ENCODE peak calls at places on chromosome 15, in ten cellular contexts. W is CD4-positive, CD25-positive, alpha-beta regulatory T cell; A is CD8-positive, alpha-beta T cell; H is left ventricle myocardium inferior; K is endodermal cell; C is suprapubic skin; R is transverse colon; S is psoas muscle; M is esophagus muscularis mucosa; T is heart right ventricle. B is an unnamed sample. For H3K4me1, the result is how much of the 10 kb centered on the place peaks cover.

GRCh38 chr15:58551764-58552504 is 120.1 kb downstream of the LIPC start:
- DNase-seq in S (no peak), T (no peak), M (no peak), W (no peak), A (no peak), K (peak), C (no peak), R (peak), H (no peak), B (no peak)

GRCh38 chr15:70141376-70142071 is 43.8 kb upstream of the TLE3 start:
- DNase-seq in K (no peak), H (no peak), A (no peak), W (no peak), R (no peak), C (no peak), M (no peak), T (no peak), S (no peak), B (no peak)

GRCh38 chr15:75685195-75685594 is 27.5 kb downstream of the CSPG4 start:
- DNase-seq in A (no peak), T (no peak), M (no peak), W (no peak), R (no peak), S (no peak), C (no peak), K (no peak), H (no peak), B (no peak)

GRCh38 chr15:80456517-80457497 is 52.6 kb downstream of the ARNT2 start:
- DNase-seq in S (no peak), W (no peak), T (no peak), H (no peak), R (no peak), K (no peak), C (no peak), M (no peak), A (no peak), B (no peak)

GRCh38 chr15:95059346-95059905 is 828.1 kb downstream of the MCTP2 start:
- DNase-seq in C (no peak), S (no peak), H (no peak), M (no peak), A (no peak), W (no peak), T (no peak), R (no peak), K (no peak), B (no peak)

GRCh38 chr15:78319588-78319987 is 20.2 kb upstream of the SKIC8 start:
- DNase-seq in C (no peak), W (no peak), H (no peak), K (no peak), R (no peak), S (no peak), A (no peak), M (no peak), T (no peak), B (peak)

GRCh38 chr15:74552761-74553441 is 11.9 kb downstream of the ARID3B start:
- DNase-seq in R (no peak), H (no peak), C (no peak), T (no peak), M (no peak), K (no peak), W (peak), S (no peak), A (no peak), B (no peak)

GRCh38 chr15:78637776-78638435 is 3.1 kb downstream of the CHRNB4 start:
- DNase-seq in W (no peak), M (no peak), H (no peak), C (no peak), T (no peak), A (no peak), K (no peak), S (no peak), R (no peak), B (no peak)

GRCh38 chr15:80703965-80704364 is 8.9 kb downstream of the ABHD17C start:
- DNase-seq in H (no peak), K (no peak), W (no peak), T (no peak), R (no peak), A (no peak), M (no peak), S (no peak), C (no peak), B (no peak)

GRCh38 chr15:94909510-94909909 is 678.1 kb downstream of the MCTP2 start:
- DNase-seq in H (no peak), M (no peak), S (no peak), A (no peak), W (no peak), C (no peak), T (no peak), R (no peak), K (no peak), B (no peak)

GRCh38 chr15:58684751-58685150 is 64.8 kb downstream of the ADAM10 start:
- DNase-seq in W (no peak), C (no peak), S (no peak), R (no peak), T (no peak), K (no peak), A (no peak), M (no peak), H (no peak), B (no peak)

GRCh38 chr15:89999676-90000174 is 1.4 kb upstream of the ZNF710 start:
- DNase-seq in S (peak), H (no peak), R (peak), K (peak), T (peak), A (no peak), W (no peak), C (peak), M (no peak), B (no peak)

GRCh38 chr15:64665179-64665578 is 110.2 kb downstream of the RBPMS2 start:
- DNase-seq in S (no peak), A (no peak), K (no peak), H (no peak), R (no peak), W (no peak), M (no peak), T (no peak), C (no peak), B (no peak)

GRCh38 chr15:95958417-95958816 is 372.1 kb upstream of the NR2F2 start:
- DNase-seq in A (no peak), W (no peak), R (no peak), K (no peak), M (no peak), H (no peak), S (no peak), C (no peak), T (no peak), B (no peak)

GRCh38 chr15:42077680-42078079 is 16.7 kb downstream of the PLA2G4D start:
- DNase-seq in S (no peak), T (no peak), R (no peak), M (no peak), A (no peak), H (no peak), K (no peak), W (no peak), C (no peak), B (no peak)

GRCh38 chr15:25345943-25346342 is 92.9 kb downstream of the UBE3A start:
- DNase-seq in W (no peak), C (no peak), K (peak), A (no peak), S (peak), M (no peak), R (no peak), H (peak), T (peak), B (peak)

GRCh38 chr15:25391971-25392733 is 46.7 kb downstream of the UBE3A start:
- DNase-seq in T (no peak), S (no peak), K (no peak), W (no peak), R (no peak), C (no peak), H (no peak), M (no peak), A (no peak), B (no peak)

GRCh38 chr15:70203981-70204560 is 106.4 kb upstream of the TLE3 start:
- DNase-seq in H (no peak), R (no peak), K (no peak), A (no peak), M (no peak), S (no peak), W (no peak), T (no peak), C (no peak), B (no peak)

GRCh38 chr15:80484312-80484981 is 80.3 kb downstream of the ARNT2 start:
- DNase-seq in C (no peak), R (no peak), H (no peak), T (no peak), A (no peak), M (no peak), S (no peak), K (no peak), W (no peak), B (no peak)

GRCh38 chr15:40567111-40567510 is 2.0 kb upstream of the RPUSD2 start:
- DNase-seq in S (no peak), C (no peak), A (no peak), K (peak), T (no peak), R (no peak), H (no peak), M (no peak), W (no peak), B (no peak)

GRCh38 chr15:63506537-63507035 is 2.2 kb downstream of the USP3 start:
- DNase-seq in W (peak), S (no peak), T (no peak), R (no peak), C (no peak), M (no peak), H (no peak), K (no peak), A (peak), B (no peak)

GRCh38 chr15:42010434-42010833 is 10.4 kb downstream of the PLA2G4E start:
- DNase-seq in W (peak), T (no peak), K (no peak), A (no peak), C (no peak), S (no peak), R (no peak), M (no peak), H (no peak), B (no peak)

GRCh38 chr15:48695088-48695834 is 49.8 kb upstream of the FBN1 start:
- DNase-seq in W (no peak), T (no peak), H (no peak), A (no peak), K (no peak), M (no peak), C (no peak), S (no peak), R (no peak), B (no peak)

GRCh38 chr15:58724471-58724870 is 25.0 kb downstream of the ADAM10 start:
- DNase-seq in K (no peak), A (no peak), S (no peak), W (no peak), R (no peak), M (no peak), H (no peak), T (no peak), C (no peak), B (no peak)

GRCh38 chr15:49495993-49496747 is 73.1 kb downstream of the FGF7 start:
- DNase-seq in W (no peak), A (no peak), K (no peak), R (no peak), H (no peak), T (no peak), S (no peak), C (no peak), M (no peak), B (no peak)

GRCh38 chr15:74866090-74866489 is 7.1 kb downstream of the SCAMP2 start:
- DNase-seq in S (no peak), T (no peak), W (no peak), K (no peak), A (no peak), M (no peak), R (no peak), H (no peak), C (no peak), B (no peak)

GRCh38 chr15:33194704-33195261 is at the start of gene FMN1:
- DNase-seq in M (peak), W (peak), H (peak), A (peak), S (peak), R (peak), T (peak), C (peak), K (peak), B (peak)

GRCh38 chr15:64843996-64844395 is 2.3 kb downstream of the PLEKHO2 start:
- DNase-seq in W (no peak), R (no peak), S (no peak), K (peak), T (no peak), C (no peak), H (no peak), M (no peak), A (no peak), B (no peak)

DNA sequence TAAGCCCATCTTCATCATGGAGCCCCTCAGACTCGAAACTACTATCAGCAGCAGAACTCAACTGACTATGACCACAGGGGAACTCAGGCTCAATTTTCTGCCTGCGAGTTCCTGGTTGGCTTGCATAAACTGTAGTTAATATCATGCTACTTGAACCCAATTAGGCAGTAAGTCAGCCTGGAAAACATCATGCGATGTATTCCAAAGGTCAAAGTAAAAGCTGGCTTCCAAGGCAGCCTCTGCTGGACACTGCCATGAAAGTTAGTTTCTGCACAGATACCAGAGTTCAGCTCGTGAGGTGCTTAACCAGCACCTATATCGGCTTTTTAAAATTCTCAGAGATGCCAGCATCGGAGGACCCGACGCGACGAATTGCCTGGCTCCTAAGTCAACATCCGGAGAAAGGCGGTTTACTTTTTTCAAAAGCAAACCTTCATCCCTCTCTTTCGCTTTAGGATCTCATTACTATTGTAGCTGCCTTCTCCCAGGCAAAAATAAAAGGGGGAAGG is 3.8 kb downstream of the ANP32A start:
- DNase-seq in H (no peak), M (no peak), S (no peak), A (no peak), R (peak), C (no peak), W (peak), T (peak), K (no peak), B (no peak)
- H3K4me1 ChIP-seq in H (half or more), M (half or more), S (under half), A (under half), R (under half), C (under half), W (under half), T (half or more), K (under half), B (under half)

DNA sequence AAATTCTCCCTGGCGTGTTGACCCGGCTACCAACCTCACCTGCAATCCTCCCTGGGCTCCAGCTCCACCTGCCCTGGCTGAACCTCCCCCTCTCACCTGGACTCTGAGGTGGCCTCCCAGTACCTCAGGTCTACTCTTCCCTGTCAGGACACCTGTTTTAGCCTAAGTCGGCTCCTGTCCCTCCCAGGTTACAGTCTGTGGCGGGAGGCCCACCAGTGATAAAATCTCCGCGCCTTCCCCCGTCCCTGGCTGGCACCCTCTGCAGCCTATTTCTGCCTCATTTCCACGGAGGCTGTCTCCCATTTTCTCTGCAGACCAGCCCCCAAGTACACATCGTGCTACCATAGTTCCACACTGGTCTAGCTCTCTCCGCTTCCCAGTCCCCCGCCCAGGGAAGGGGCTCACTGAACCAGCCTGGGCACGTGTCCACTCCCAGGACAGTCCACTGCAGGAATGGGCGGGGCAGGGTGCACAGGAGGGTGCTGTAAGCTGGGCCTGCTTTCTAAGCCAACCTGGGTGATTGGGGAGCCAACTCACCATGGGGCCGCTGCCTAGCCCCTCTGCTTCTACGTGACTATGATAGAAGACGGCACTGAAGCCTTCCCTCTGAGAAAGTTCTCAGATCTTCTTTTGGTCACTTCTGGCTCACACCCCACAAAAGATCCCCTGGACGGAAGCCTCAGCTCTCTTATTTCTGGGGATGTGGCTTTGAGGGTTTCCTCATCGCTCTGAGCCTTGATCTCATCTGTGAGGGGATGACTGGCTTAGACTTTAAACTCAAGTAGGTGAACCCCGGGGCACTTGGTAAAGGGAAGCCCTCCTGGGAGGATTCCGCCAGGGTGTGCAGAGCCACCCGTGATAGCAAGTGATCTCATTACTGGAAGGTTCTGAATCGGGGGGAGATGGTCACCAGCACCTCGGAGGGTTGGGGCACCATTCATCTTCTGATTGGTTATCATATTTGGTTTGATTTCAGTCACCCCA is 96.6 kb downstream of the NSMCE3 start:
- DNase-seq in C (no peak), K (no peak), M (peak), W (no peak), H (no peak), T (no peak), R (no peak), S (no peak), A (no peak), B (no peak)
- H3K27ac ChIP-seq in C (no peak), K (no peak), M (no peak), W (no peak), H (no peak), T (no peak), R (no peak), S (no peak), A (no peak), B (no peak)

GRCh38 chr15:52558196-52558595 is 10.6 kb downstream of the ARPP19 start:
- DNase-seq in C (no peak), M (no peak), R (no peak), H (no peak), A (peak), S (no peak), W (peak), K (no peak), T (no peak), B (no peak)
- H3K4me1 ChIP-seq in C (under half), M (under half), R (under half), H (half or more), A (under half), S (half or more), W (under half), K (under half), T (half or more), B (under half)

GRCh38 chr15:92158426-92158825 is 235.3 kb upstream of the ST8SIA2 start:
- DNase-seq in S (no peak), W (peak), C (no peak), K (peak), M (no peak), H (no peak), R (no peak), A (peak), T (no peak), B (no peak)
- H3K27ac ChIP-seq in S (no peak), W (no peak), C (no peak), K (no peak), M (no peak), H (no peak), R (no peak), A (no peak), T (no peak), B (no peak)

GRCh38 chr15:100204211-100204610 is 137.6 kb downstream of the ADAMTS17 start:
- DNase-seq in H (no peak), A (no peak), M (no peak), T (no peak), S (no peak), W (no peak), K (no peak), R (no peak), C (peak), B (no peak)
- H3K4me1 ChIP-seq in H (under half), A (under half), M (under half), T (under half), S (under half), W (under half), K (under half), R (under half), C (under half), B (under half)

DNA sequence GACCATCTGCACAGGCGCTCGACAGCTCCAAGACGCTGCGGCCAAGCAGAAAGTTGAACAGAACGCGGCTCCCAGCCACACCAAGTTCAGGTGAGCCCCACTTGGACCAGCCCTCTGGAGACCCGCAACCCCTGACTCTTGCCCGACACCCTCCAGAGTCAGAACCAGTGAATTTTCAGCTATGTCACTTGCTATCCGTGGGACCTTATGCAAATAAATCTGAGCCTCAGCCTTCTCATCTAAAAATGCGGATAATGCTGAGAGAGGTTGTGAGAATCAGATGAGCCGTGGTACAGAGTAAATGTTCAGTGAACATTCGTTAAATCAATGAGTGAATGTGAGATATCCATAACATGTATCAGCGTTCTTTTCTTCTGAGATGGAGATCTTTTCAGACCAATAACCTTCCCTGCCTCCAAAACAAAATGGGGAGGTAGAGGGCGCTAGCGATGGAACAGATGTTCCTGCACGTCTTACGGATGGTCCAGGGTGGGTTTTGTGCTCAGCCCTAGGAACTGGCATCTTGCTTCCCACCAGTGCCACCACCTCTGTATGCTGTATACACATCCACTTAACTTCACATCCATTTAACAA is 524 bp downstream of the MRPS11 start:
- DNase-seq in T (no peak), W (peak), S (no peak), K (peak), C (no peak), M (peak), H (no peak), R (no peak), A (no peak), B (no peak)
- H3K27ac ChIP-seq in T (peak), W (peak), S (peak), K (peak), C (peak), M (peak), H (peak), R (peak), A (peak), B (no peak)

B was measured in aorta.